ENCODE peak calls at places on chromosomes 11 and 22, in four cellular contexts. One of them, this sample, is unnamed.

GRCh38 chr11:1073851-1074243 is 827 bp upstream of the MUC2 start:
- DNase-seq in AG04450: no peak
- DNase-seq in fibroblast of the aortic adventitia: no peak
- DNase-seq in right atrium auricular region: no peak
- DNase-seq in this sample: no peak

GRCh38 chr11:47171856-47172255 is 4.8 kb downstream of the ARFGAP2 start:
- DNase-seq in AG04450: no peak
- DNase-seq in fibroblast of the aortic adventitia: no peak
- DNase-seq in right atrium auricular region: no peak
- DNase-seq in this sample: no peak

GRCh38 chr11:80593981-80594380 is 1153.2 kb upstream of the TENM4 start:
- DNase-seq in AG04450: no peak
- DNase-seq in fibroblast of the aortic adventitia: peak
- DNase-seq in right atrium auricular region: no peak
- DNase-seq in this sample: no peak

GRCh38 chr22:39534092-39534506 is 1.6 kb upstream of the RPS19BP1 start:
- DNase-seq in AG04450: no peak
- DNase-seq in fibroblast of the aortic adventitia: no peak
- DNase-seq in right atrium auricular region: no peak
- DNase-seq in this sample: no peak

GRCh38 chr11:62757846-62758788 is 3.3 kb upstream of the POLR2G start:
- DNase-seq in AG04450: no peak
- DNase-seq in fibroblast of the aortic adventitia: no peak
- DNase-seq in right atrium auricular region: no peak
- DNase-seq in this sample: no peak

GRCh38 chr22:46934746-46935491 is 172.5 kb downstream of the TBC1D22A start:
- DNase-seq in AG04450: peak
- DNase-seq in fibroblast of the aortic adventitia: peak
- DNase-seq in right atrium auricular region: peak
- DNase-seq in this sample: peak

GRCh38 chr11:5369793-5370192 is 13.8 kb upstream of the OR51M1 start:
- DNase-seq in AG04450: peak
- DNase-seq in fibroblast of the aortic adventitia: peak
- DNase-seq in right atrium auricular region: no peak
- DNase-seq in this sample: no peak

GRCh38 chr11:118263694-118264567 is at the start of gene MPZL2:
- DNase-seq in AG04450: no peak
- DNase-seq in fibroblast of the aortic adventitia: no peak
- DNase-seq in right atrium auricular region: no peak
- DNase-seq in this sample: no peak

GRCh38 chr11:75271730-75272129 is 31.2 kb downstream of the TPBGL start:
- DNase-seq in AG04450: no peak
- DNase-seq in fibroblast of the aortic adventitia: no peak
- DNase-seq in right atrium auricular region: no peak
- DNase-seq in this sample: no peak

GRCh38 chr22:40721266-40721665 is 42.0 kb downstream of the MCHR1 start:
- DNase-seq in AG04450: no peak
- DNase-seq in fibroblast of the aortic adventitia: peak
- DNase-seq in right atrium auricular region: no peak
- DNase-seq in this sample: no peak

GRCh38 chr11:94553938-94554337 is 10.2 kb downstream of the FUT4 start:
- DNase-seq in AG04450: peak
- DNase-seq in fibroblast of the aortic adventitia: peak
- DNase-seq in right atrium auricular region: no peak
- DNase-seq in this sample: no peak

GRCh38 chr22:44193537-44193896 is 12.8 kb downstream of the PARVG start:
- DNase-seq in AG04450: no peak
- DNase-seq in fibroblast of the aortic adventitia: no peak
- DNase-seq in right atrium auricular region: no peak
- DNase-seq in this sample: no peak

GRCh38 chr22:24926849-24927579 is 19.5 kb downstream of the LHFPL7 start:
- DNase-seq in AG04450: no peak
- DNase-seq in fibroblast of the aortic adventitia: peak
- DNase-seq in right atrium auricular region: no peak
- DNase-seq in this sample: no peak

GRCh38 chr11:45266693-45267451 is 19.3 kb downstream of the SYT13 start:
- DNase-seq in AG04450: no peak
- DNase-seq in fibroblast of the aortic adventitia: no peak
- DNase-seq in right atrium auricular region: no peak
- DNase-seq in this sample: no peak

GRCh38 chr11:60947666-60948065 is 4.3 kb downstream of the SLC15A3 start:
- DNase-seq in AG04450: no peak
- DNase-seq in fibroblast of the aortic adventitia: peak
- DNase-seq in right atrium auricular region: no peak
- DNase-seq in this sample: no peak

GRCh38 chr11:131656839-131657211 is 286.4 kb downstream of the NTM start:
- DNase-seq in AG04450: no peak
- DNase-seq in fibroblast of the aortic adventitia: no peak
- DNase-seq in right atrium auricular region: no peak
- DNase-seq in this sample: no peak

GRCh38 chr11:10664511-10664910 is 29.0 kb downstream of the IRAG1 start:
- DNase-seq in AG04450: no peak
- DNase-seq in fibroblast of the aortic adventitia: no peak
- DNase-seq in right atrium auricular region: no peak
- DNase-seq in this sample: no peak

GRCh38 chr22:24555496-24556253 is at the start of gene SNRPD3:
- DNase-seq in AG04450: peak
- DNase-seq in fibroblast of the aortic adventitia: peak
- DNase-seq in right atrium auricular region: peak
- DNase-seq in this sample: peak

GRCh38 chr22:41687901-41688364 is 734 bp downstream of the SNU13 start:
- DNase-seq in AG04450: no peak
- DNase-seq in fibroblast of the aortic adventitia: peak
- DNase-seq in right atrium auricular region: no peak
- DNase-seq in this sample: no peak

GRCh38 chr11:85595285-85595884 is 31.8 kb downstream of the DLG2 start:
- DNase-seq in AG04450: peak
- DNase-seq in fibroblast of the aortic adventitia: peak
- DNase-seq in right atrium auricular region: no peak
- DNase-seq in this sample: peak

GRCh38 chr11:42232655-42233054 is 773.2 kb upstream of the LRRC4C start:
- DNase-seq in AG04450: no peak
- DNase-seq in fibroblast of the aortic adventitia: no peak
- DNase-seq in right atrium auricular region: no peak
- DNase-seq in this sample: no peak

GRCh38 chr22:50000587-50001387 is 11.8 kb downstream of the IL17REL start:
- DNase-seq in AG04450: no peak
- DNase-seq in fibroblast of the aortic adventitia: no peak
- DNase-seq in right atrium auricular region: no peak
- DNase-seq in this sample: no peak

GRCh38 chr22:49999063-49999900 is 13.3 kb downstream of the IL17REL start:
- DNase-seq in AG04450: no peak
- DNase-seq in fibroblast of the aortic adventitia: no peak
- DNase-seq in right atrium auricular region: no peak
- DNase-seq in this sample: no peak

GRCh38 chr22:50002791-50003190 is 9.8 kb downstream of the IL17REL start:
- DNase-seq in AG04450: no peak
- DNase-seq in fibroblast of the aortic adventitia: no peak
- DNase-seq in right atrium auricular region: no peak
- DNase-seq in this sample: no peak

GRCh38 chr22:49999901-50000586 is 12.5 kb downstream of the IL17REL start:
- DNase-seq in AG04450: no peak
- DNase-seq in fibroblast of the aortic adventitia: no peak
- DNase-seq in right atrium auricular region: no peak
- DNase-seq in this sample: no peak

GRCh38 chr22:50001388-50002231 is 11.0 kb downstream of the IL17REL start:
- DNase-seq in AG04450: no peak
- DNase-seq in fibroblast of the aortic adventitia: no peak
- DNase-seq in right atrium auricular region: no peak
- DNase-seq in this sample: no peak
- TF ChIP-seq CTCF in AG04450: no peak
- TF ChIP-seq CTCF in fibroblast of the aortic adventitia: no peak
- TF ChIP-seq CTCF in right atrium auricular region: no peak
- TF ChIP-seq CTCF in this sample: no peak

DNA sequence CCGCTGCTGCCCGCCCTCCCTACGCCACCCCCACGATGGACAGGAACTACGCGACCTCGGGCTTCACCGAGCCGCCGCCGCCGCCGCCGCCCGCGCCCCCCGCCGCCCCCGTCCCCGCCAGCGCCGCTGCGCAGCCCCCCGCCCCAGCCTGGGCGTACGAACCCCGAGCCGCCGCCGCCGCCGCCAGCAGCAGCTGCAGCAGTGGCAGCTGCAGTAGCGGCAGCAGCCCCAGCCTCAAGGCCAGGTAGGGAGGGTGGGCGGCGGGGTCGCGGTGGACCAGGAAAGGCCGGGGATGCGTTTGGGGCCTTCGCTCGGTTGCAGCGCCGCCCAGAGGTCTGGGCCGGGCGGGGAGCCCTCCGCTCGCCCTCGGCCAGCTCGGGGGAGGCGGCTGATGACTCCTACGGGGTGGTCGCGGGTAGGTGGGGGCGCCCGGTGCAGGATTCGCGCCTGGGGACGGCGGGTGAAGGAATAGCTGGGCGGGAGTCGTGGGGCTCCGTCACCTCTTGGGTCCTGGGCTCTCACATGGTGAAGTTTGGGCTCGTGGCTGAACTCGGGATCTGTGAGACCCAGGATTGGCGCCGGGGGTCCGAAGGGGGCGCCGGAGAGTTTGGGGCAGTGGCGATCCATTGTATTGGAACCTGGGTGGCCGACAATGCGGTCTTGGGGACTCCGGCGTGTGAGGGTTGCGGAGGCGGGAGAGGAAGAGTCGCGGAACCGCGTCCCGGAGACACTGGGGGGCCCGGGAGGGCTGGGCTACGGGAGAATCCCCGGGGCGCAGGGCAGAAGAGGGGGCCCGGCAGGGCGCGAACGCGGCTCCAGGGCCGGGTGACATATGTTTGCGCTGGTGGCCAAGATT is 708 bp downstream of the QSER1 start:
- DNase-seq in AG04450: no peak
- DNase-seq in fibroblast of the aortic adventitia: peak
- DNase-seq in right atrium auricular region: no peak
- DNase-seq in this sample: no peak
- TF ChIP-seq CTCF in AG04450: peak
- TF ChIP-seq CTCF in fibroblast of the aortic adventitia: peak
- TF ChIP-seq CTCF in right atrium auricular region: peak
- TF ChIP-seq CTCF in this sample: peak

GRCh38 chr11:32154275-32154674 is 63.4 kb downstream of the RCN1 start:
- DNase-seq in AG04450: no peak
- DNase-seq in fibroblast of the aortic adventitia: peak
- DNase-seq in right atrium auricular region: no peak
- DNase-seq in this sample: no peak
- TF ChIP-seq CTCF in AG04450: peak
- TF ChIP-seq CTCF in fibroblast of the aortic adventitia: no peak
- TF ChIP-seq CTCF in right atrium auricular region: no peak
- TF ChIP-seq CTCF in this sample: no peak

GRCh38 chr11:130371004-130371590 is 56.4 kb upstream of the ZBTB44 start:
- DNase-seq in AG04450: no peak
- DNase-seq in fibroblast of the aortic adventitia: no peak
- DNase-seq in right atrium auricular region: no peak
- DNase-seq in this sample: no peak
- TF ChIP-seq CTCF in AG04450: no peak
- TF ChIP-seq CTCF in fibroblast of the aortic adventitia: no peak
- TF ChIP-seq CTCF in right atrium auricular region: no peak
- TF ChIP-seq CTCF in this sample: no peak

GRCh38 chr11:8059030-8059429 is 22.0 kb upstream of the TUB start:
- DNase-seq in AG04450: no peak
- DNase-seq in fibroblast of the aortic adventitia: no peak
- DNase-seq in right atrium auricular region: peak
- DNase-seq in this sample: no peak

GRCh38 chr11:8058216-8058615 is 22.8 kb upstream of the TUB start:
- DNase-seq in AG04450: no peak
- DNase-seq in fibroblast of the aortic adventitia: no peak
- DNase-seq in right atrium auricular region: peak
- DNase-seq in this sample: no peak

GRCh38 chr11:8056810-8057463 is 24.1 kb upstream of the TUB start:
- DNase-seq in AG04450: no peak
- DNase-seq in fibroblast of the aortic adventitia: peak
- DNase-seq in right atrium auricular region: peak
- DNase-seq in this sample: peak

GRCh38 chr11:8055836-8056526 is 25.0 kb upstream of the TUB start:
- DNase-seq in AG04450: no peak
- DNase-seq in fibroblast of the aortic adventitia: no peak
- DNase-seq in right atrium auricular region: peak
- DNase-seq in this sample: no peak

DNA sequence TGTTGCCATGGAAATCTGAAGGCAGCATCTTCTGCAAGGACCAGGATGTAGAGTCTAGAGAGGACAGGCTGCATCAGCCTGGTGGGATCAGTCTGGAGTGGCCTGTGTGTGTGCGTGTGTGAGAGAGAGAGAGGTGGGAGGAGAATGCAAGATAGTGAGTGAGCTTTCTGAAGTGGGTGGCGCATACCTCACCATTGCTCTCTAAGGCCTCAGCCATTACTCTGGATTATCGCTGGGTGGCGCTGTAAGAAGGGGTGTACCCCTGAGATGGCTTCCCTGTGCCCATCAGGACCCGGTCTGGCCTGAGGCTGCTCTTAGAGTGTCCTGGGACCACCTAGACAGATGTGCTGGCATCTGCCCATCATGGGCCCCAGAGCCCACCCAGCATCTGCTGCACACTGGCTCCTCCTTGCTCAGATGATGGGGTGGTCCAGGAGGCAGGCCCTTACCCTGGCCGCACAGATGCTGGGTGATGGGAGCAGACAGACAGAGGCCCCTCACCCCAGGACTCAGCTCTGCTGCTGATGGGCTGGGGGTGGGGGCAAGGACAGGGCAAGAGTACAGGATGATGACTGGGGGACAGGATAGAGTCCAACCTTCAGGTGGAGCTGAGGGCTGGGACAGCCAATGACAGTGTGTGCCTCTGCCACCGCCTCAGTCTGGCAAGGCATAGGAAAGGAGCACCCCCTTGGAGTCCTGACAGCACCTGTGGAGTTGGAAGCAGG is 25.7 kb upstream of the TUB start:
- DNase-seq in AG04450: no peak
- DNase-seq in fibroblast of the aortic adventitia: no peak
- DNase-seq in right atrium auricular region: peak
- DNase-seq in this sample: no peak
- TF ChIP-seq CTCF in AG04450: peak
- TF ChIP-seq CTCF in fibroblast of the aortic adventitia: no peak
- TF ChIP-seq CTCF in right atrium auricular region: no peak
- TF ChIP-seq CTCF in this sample: peak

GRCh38 chr11:14773755-14774154 is 118.3 kb downstream of the CYP2R1 start:
- DNase-seq in AG04450: no peak
- DNase-seq in fibroblast of the aortic adventitia: peak
- DNase-seq in right atrium auricular region: no peak
- DNase-seq in this sample: no peak
- TF ChIP-seq CTCF in AG04450: peak
- TF ChIP-seq CTCF in fibroblast of the aortic adventitia: peak
- TF ChIP-seq CTCF in right atrium auricular region: no peak
- TF ChIP-seq CTCF in this sample: no peak

DNA sequence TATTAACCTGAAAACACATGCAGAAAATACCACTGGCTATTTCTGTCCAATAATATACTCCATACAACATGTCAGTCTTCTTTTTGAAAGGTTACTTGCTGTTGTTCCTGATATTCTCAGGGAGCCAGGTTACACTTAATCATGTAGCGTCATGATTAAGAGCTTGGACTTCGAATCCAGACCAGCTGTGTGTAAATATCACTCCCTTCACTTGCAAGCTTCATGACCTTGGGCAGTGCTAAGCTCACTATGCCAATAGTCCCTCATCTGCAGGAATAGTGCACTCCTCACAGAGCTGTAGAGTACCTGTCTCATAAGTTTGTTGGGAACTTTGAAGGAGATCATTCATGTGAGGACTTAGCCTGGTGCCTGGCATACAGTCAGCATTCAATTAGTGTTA is 1.9 kb downstream of the HTR3B start:
- DNase-seq in AG04450: no peak
- DNase-seq in fibroblast of the aortic adventitia: no peak
- DNase-seq in right atrium auricular region: no peak
- DNase-seq in this sample: no peak
- TF ChIP-seq CTCF in AG04450: no peak
- TF ChIP-seq CTCF in fibroblast of the aortic adventitia: no peak
- TF ChIP-seq CTCF in right atrium auricular region: no peak
- TF ChIP-seq CTCF in this sample: no peak

GRCh38 chr11:87281496-87281895 is 243.8 kb downstream of the TMEM135 start:
- DNase-seq in AG04450: no peak
- DNase-seq in fibroblast of the aortic adventitia: peak
- DNase-seq in right atrium auricular region: no peak
- DNase-seq in this sample: peak
- TF ChIP-seq CTCF in AG04450: peak
- TF ChIP-seq CTCF in fibroblast of the aortic adventitia: no peak
- TF ChIP-seq CTCF in right atrium auricular region: no peak
- TF ChIP-seq CTCF in this sample: peak